ENCODE peak calls at places on chromosomes 1 and 21, in seven cellular contexts. O, X, Q, Z, H, N and Y are unnamed samples.

GRCh38 chr1:171881466-171881865 is 40.2 kb downstream of the DNM3 start:
- DNase-seq in O (no peak), Z (no peak), N (no peak), Q (no peak), H (no peak), X (no peak), Y (no peak)

GRCh38 chr1:9385801-9386573 is 93.3 kb downstream of the SPSB1 start:
- DNase-seq in H (no peak), X (no peak), O (no peak), Q (no peak), Z (no peak), N (no peak), Y (no peak)

GRCh38 chr1:38009088-38009840 is 3.3 kb upstream of the UTP11 start:
- DNase-seq in O (peak), N (no peak), Z (no peak), Q (peak), X (no peak), H (no peak), Y (no peak)

GRCh38 chr1:145690587-145691558 is 16.3 kb downstream of the PDZK1 start:
- DNase-seq in H (peak), Z (no peak), Q (peak), X (no peak), O (peak), N (peak), Y (no peak)

GRCh38 chr1:83559090-83559489 is 439.8 kb downstream of the TTLL7 start:
- DNase-seq in Q (no peak), O (no peak), N (no peak), H (no peak), Z (no peak), X (no peak), Y (no peak)

GRCh38 chr1:236150291-236150940 is 8.1 kb downstream of the GPR137B start:
- DNase-seq in X (no peak), N (no peak), Z (no peak), H (no peak), Q (no peak), O (no peak), Y (no peak)

GRCh38 chr1:38733761-38734160 is 125.8 kb downstream of the RRAGC start:
- DNase-seq in N (no peak), Q (no peak), X (no peak), O (no peak), H (no peak), Z (no peak), Y (no peak)

GRCh38 chr1:42924249-42925131 is 34.2 kb downstream of the SLC2A1 start:
- DNase-seq in X (peak), N (peak), Q (peak), O (peak), Z (peak), H (peak), Y (peak)

GRCh38 chr1:172322219-172323061 is 98.0 kb upstream of the C1orf105 start:
- DNase-seq in Z (peak), H (peak), Q (peak), O (peak), X (peak), N (peak), Y (peak)

GRCh38 chr1:97144527-97144926 is 422.9 kb downstream of the PTBP2 start:
- DNase-seq in Q (peak), X (no peak), O (no peak), N (peak), Z (no peak), H (no peak), Y (no peak)

GRCh38 chr1:94783342-94784264 is 36.6 kb upstream of the SLC44A3 start:
- DNase-seq in O (no peak), N (peak), X (peak), H (peak), Q (peak), Z (peak), Y (no peak)

GRCh38 chr1:94772230-94772641 is 47.9 kb upstream of the SLC44A3 start:
- DNase-seq in H (no peak), X (no peak), Q (no peak), N (peak), O (no peak), Z (no peak), Y (no peak)

GRCh38 chr1:110462964-110463363 is 12.0 kb downstream of the PROK1 start:
- DNase-seq in Z (no peak), X (no peak), N (peak), O (no peak), H (no peak), Q (no peak), Y (no peak)

GRCh38 chr21:17726047-17726446 is 93.1 kb downstream of the C21orf91 start:
- DNase-seq in X (no peak), O (peak), Z (no peak), H (no peak), N (no peak), Q (no peak), Y (no peak)

GRCh38 chr21:45223236-45223992 is 64.3 kb downstream of the POFUT2 start:
- DNase-seq in Q (no peak), N (no peak), H (no peak), Z (no peak), X (no peak), O (no peak), Y (no peak)

GRCh38 chr1:109762821-109763645 is 690 bp downstream of the EPS8L3 start:
- DNase-seq in H (no peak), N (peak), O (no peak), Z (peak), X (peak), Q (peak), Y (no peak)

GRCh38 chr1:15884477-15884876 is 37.0 kb downstream of the SPEN start:
- DNase-seq in O (no peak), N (no peak), Q (no peak), Z (no peak), H (no peak), X (no peak), Y (no peak)

GRCh38 chr1:151061012-151061401 is 810 bp downstream of the MLLT11 start:
- DNase-seq in N (no peak), O (peak), H (no peak), Q (no peak), X (no peak), Z (no peak), Y (no peak)

GRCh38 chr1:186620951-186621350 is 59.3 kb downstream of the PTGS2 start:
- DNase-seq in N (peak), H (peak), O (no peak), Z (no peak), Q (peak), X (no peak), Y (no peak)

GRCh38 chr1:177255411-177255810 is 84.7 kb downstream of the BRINP2 start:
- DNase-seq in X (no peak), H (no peak), Q (no peak), N (peak), Z (no peak), O (no peak), Y (peak)

GRCh38 chr1:204684206-204684536 is 1.4 kb downstream of the LRRN2 start:
- DNase-seq in X (no peak), O (peak), Z (no peak), N (no peak), Q (no peak), H (no peak), Y (no peak)

GRCh38 chr1:151907363-151908139 is 1.8 kb downstream of the THEM4 start:
- DNase-seq in H (no peak), Z (no peak), N (peak), Q (no peak), X (no peak), O (no peak), Y (no peak)

GRCh38 chr1:109765896-109766615 is 2.3 kb upstream of the EPS8L3 start:
- DNase-seq in N (no peak), Z (peak), X (no peak), O (no peak), Q (no peak), H (no peak), Y (no peak)

GRCh38 chr1:185154912-185155513 is 1.7 kb downstream of the TRMT1L start:
- DNase-seq in N (peak), X (no peak), H (no peak), Q (no peak), O (no peak), Z (no peak), Y (no peak)

GRCh38 chr1:181021811-181022434 is 747 bp downstream of the STX6 start:
- DNase-seq in O (peak), Q (peak), H (no peak), X (peak), N (peak), Z (peak), Y (no peak)

GRCh38 chr1:58922302-58923089 is 138.6 kb upstream of the JUN start:
- DNase-seq in Q (no peak), O (no peak), N (peak), H (no peak), Z (peak), X (peak), Y (no peak)

GRCh38 chr21:35989185-35989735 is 71.1 kb downstream of the SETD4 start:
- DNase-seq in X (no peak), Z (no peak), N (peak), H (no peak), O (no peak), Q (no peak), Y (no peak)

GRCh38 chr1:39164256-39164655 is 40.2 kb upstream of the MACF1 start:
- DNase-seq in O (no peak), Z (no peak), Q (no peak), X (no peak), N (no peak), H (no peak), Y (no peak)

GRCh38 chr1:13498553-13498952 is 15.2 kb downstream of the LRRC38 start:
- DNase-seq in X (no peak), O (peak), H (no peak), N (no peak), Q (no peak), Z (no peak), Y (no peak)
- H3K4me3 ChIP-seq in X (no peak), O (no peak), H (no peak), N (no peak), Q (no peak), Z (no peak), Y (no peak)

GRCh38 chr21:24014381-24014780 is 1592.9 kb downstream of the MRPL39 start:
- DNase-seq in Q (no peak), H (no peak), X (no peak), Z (no peak), O (no peak), N (no peak), Y (no peak)
- TF ChIP-seq CTCF in Q (peak), H (no peak), X (no peak), Z (no peak), O (peak), N (peak), Y (no peak)

GRCh38 chr1:36276688-36277087 is 29.5 kb upstream of the SH3D21 start:
- DNase-seq in Q (no peak), O (no peak), N (no peak), X (no peak), H (no peak), Z (no peak), Y (no peak)
- H3K4me3 ChIP-seq in Q (no peak), O (no peak), N (no peak), X (no peak), H (no peak), Z (no peak), Y (no peak)

GRCh38 chr1:57340361-57341192 is 83.3 kb downstream of the DAB1 start:
- DNase-seq in H (no peak), Z (no peak), X (no peak), N (no peak), O (no peak), Q (no peak), Y (no peak)
- TF ChIP-seq CTCF in H (no peak), Z (no peak), X (peak), N (no peak), O (no peak), Q (no peak), Y (peak)

GRCh38 chr1:65255088-65256050 is 54.0 kb upstream of the DNAJC6 start:
- DNase-seq in Z (no peak), X (no peak), H (no peak), N (peak), O (peak), Q (no peak), Y (no peak)

GRCh38 chr1:65263286-65263685 is 46.1 kb upstream of the DNAJC6 start:
- DNase-seq in H (no peak), X (no peak), O (no peak), Q (no peak), Z (no peak), N (no peak), Y (no peak)

GRCh38 chr1:65260851-65261473 is 48.4 kb upstream of the DNAJC6 start:
- DNase-seq in O (no peak), N (peak), Q (peak), H (peak), Z (no peak), X (no peak), Y (no peak)

GRCh38 chr1:65256860-65257719 is 52.3 kb upstream of the DNAJC6 start:
- DNase-seq in O (no peak), H (no peak), X (no peak), Z (no peak), N (no peak), Q (no peak), Y (no peak)

DNA sequence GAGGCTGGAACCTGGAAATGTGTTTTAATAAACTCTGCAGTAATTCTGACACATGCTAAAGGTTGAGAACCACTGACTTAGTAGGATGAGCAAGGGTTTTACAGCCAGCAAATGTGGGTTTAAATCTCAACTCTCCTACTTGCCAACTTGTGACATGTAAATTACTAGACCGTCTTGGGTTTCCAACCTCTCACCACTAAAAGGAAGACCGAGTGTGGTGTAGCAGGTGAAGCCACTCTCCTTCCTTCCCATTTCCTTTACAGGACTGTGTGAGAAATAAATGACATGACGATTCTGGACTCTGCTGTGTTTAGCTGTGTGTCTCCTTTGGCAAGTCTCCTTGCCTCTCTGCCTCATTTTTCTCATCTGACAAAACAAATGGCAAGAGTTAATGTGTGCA is 49.5 kb upstream of the DNAJC6 start:
- DNase-seq in N (no peak), X (no peak), H (no peak), O (no peak), Z (no peak), Q (no peak), Y (no peak)
- H3K4me3 ChIP-seq in N (no peak), X (no peak), H (no peak), O (no peak), Z (no peak), Q (no peak), Y (no peak)

GRCh38 chr1:47725000-47725731 is 272.0 kb downstream of the TRABD2B start:
- DNase-seq in X (no peak), Q (no peak), N (no peak), O (peak), H (no peak), Z (no peak), Y (no peak)
- TF ChIP-seq CTCF in X (no peak), Q (peak), N (no peak), O (peak), H (no peak), Z (no peak), Y (peak)

GRCh38 chr1:203476223-203476622 is 617 bp downstream of the PRELP start:
- DNase-seq in O (no peak), Q (no peak), H (no peak), X (no peak), N (peak), Z (no peak), Y (no peak)

GRCh38 chr1:203473281-203473680 is 2.3 kb upstream of the PRELP start:
- DNase-seq in Z (no peak), X (no peak), H (no peak), O (no peak), Q (no peak), N (no peak), Y (no peak)

GRCh38 chr1:203477748-203478147 is 2.1 kb downstream of the PRELP start:
- DNase-seq in H (no peak), X (no peak), Q (no peak), N (no peak), Z (no peak), O (no peak), Y (no peak)

GRCh38 chr1:203473781-203474305 is 1.8 kb upstream of the PRELP start:
- DNase-seq in X (no peak), Z (no peak), N (no peak), Q (no peak), O (no peak), H (no peak), Y (no peak)

DNA sequence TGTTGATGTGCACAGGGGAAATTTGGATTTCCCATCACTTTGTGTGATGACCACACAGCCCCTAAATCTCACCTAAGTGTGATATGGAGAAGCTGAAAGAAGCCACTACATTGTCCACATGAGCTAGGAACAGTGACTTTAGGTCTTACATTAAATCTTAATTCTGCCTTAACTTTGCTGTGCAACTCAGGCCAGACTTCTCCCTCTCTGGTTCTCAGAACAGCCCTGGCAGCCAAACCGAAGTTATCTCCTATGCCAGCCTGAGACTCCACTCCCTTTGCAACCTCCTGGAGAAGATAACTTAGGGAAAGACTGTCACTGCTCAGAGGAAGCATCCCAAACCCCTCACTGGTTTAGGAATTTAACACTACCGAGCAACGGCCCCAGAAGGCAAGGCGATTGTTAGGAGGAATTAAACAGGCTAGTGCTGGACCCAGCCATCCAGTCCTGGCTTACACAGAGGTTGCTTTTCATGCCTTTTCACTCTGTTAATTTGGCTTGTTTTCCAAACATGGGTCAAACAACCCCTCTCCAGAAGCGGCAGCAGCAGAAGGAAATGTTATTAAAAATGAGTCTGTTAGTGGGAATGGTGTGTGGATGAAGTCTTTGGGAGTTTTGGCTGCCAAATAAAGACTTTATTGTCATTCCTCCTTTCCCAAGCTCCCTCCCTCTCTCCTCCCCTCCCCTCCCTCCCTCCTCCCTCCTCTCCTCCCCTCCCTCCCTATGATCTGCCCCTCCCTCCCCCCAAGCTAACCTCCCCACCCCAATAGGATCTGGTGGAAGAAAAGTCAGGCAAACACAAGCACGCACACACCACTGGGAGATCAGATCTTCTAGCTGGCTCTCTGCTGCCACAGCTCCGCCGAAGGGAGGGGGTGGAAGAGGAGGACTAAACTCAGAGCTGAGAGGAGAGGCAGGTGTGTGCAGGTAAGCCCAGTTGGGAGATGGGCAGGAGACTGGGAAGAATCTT is at the start of gene PRELP:
- DNase-seq in O (peak), H (no peak), X (peak), Z (peak), N (peak), Q (no peak), Y (no peak)
- H3K4me3 ChIP-seq in O (no peak), H (peak), X (peak), Z (peak), N (no peak), Q (no peak), Y (no peak)

DNA sequence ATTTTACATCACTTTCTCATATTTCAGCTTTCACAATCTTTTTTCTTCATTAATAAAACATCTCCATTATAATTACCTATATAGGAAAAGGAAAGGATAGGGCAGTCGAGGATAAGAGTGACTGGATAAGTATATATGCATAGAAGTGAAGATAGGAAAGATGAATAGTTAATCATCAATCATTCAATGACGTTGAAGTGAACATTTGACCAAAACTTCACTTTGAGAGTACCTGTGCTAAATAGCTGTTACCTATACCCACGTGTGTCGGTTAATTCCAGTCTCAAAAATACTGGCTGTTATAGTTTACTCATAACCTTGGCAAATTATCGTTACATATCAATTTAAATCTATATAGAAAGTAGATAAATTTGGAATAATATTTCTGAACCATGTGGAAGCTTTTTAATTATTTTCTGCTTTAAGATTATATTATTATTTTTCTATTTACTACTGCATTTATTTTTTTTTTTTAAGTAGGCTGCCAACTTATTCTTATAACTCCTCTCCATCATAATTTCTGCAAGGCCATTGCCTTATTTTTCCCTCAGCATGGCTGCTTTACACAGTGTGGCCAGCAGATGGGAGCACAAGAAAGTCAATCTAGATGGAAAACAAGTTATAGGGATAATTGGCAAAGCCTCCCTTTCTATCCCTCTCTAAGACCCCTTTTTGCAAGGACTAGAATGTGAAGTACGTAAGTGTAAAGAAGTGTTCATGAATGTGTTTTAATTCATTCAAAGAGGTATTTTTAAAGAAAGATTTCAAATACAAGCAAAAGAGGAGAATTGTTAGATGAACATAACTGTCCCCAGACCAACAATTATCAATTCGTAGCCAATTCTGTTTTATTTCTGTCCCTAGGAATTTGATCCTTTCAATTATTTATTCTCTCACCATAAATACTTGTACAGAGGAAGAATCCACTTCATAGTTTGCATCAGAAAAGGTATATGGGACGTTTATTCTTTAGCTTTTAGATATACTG is 290.4 kb downstream of the KCNT2 start:
- DNase-seq in H (peak), Q (peak), X (no peak), O (peak), Z (no peak), N (peak), Y (peak)
- TF ChIP-seq CTCF in H (peak), Q (peak), X (peak), O (peak), Z (peak), N (peak), Y (peak)

DNA sequence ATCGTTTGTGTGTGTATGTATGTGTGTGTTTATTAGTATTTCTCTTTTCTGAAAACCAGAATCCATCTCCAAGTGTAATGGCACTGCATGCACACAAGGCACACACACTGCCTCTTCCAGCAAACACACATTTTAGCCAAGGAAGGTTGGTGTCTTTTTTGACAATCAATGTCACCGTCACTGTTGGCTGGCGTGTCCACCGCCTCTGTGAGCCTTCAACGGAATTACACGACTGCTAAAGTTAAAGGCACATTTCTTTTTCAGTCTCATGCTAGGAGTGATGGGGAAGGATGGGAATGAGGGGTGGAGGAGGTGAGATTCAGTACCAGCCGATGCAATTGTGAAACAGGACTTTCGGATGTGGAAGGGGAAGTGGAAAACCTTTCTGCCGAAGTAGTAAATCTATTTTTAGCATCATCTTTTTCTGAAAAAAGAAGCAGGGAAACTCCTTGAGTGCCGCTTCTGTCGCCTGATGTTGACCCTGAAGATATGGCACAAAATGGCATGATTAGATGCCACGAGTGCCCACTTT is 1.4 kb downstream of the ELAVL4 start:
- DNase-seq in X (no peak), N (no peak), H (no peak), Z (no peak), O (no peak), Q (no peak), Y (no peak)
- H3K4me3 ChIP-seq in X (no peak), N (no peak), H (no peak), Z (no peak), O (peak), Q (no peak), Y (no peak)